ENCODE peak calls at places on chromosomes 5 and 9, in eight cellular contexts. V is activated CD4-positive, alpha-beta T cell treated with anti-CD3 and anti-CD28 coated beads, Interleukin-2, amount 50 U/mL, for 1 hour; E is stimulated activated naive CD4-positive, alpha-beta T cell treated with Interleukin-2 at 50 U/mL for 16 hours; R is ureter; Z is frontal cortex; D is CD4-positive, alpha-beta T cell; I is ELR; H is ACHN. Q is an unnamed sample.

GRCh38 chr9:31868830-31869229 is 515.6 kb upstream of the ACO1 start:
- DNase-seq in V (no peak), E (no peak), R (no peak), Z (no peak), D (no peak), I (no peak), H (no peak), Q (no peak)

GRCh38 chr5:1244976-1245375 is 19.8 kb downstream of the SLC6A18 start:
- DNase-seq in V (no peak), E (no peak), R (no peak), Z (peak), D (no peak), I (no peak), H (peak), Q (no peak)

GRCh38 chr5:122436615-122437014 is 124.6 kb downstream of the SNCAIP start:
- DNase-seq in V (no peak), E (no peak), R (no peak), Z (no peak), D (no peak), I (no peak), H (no peak), Q (no peak)

GRCh38 chr9:86713456-86713855 is 233.8 kb downstream of the GAS1 start:
- DNase-seq in V (no peak), E (no peak), R (no peak), Z (no peak), D (no peak), I (peak), H (no peak), Q (no peak)

GRCh38 chr9:16521868-16522381 is 348.5 kb downstream of the BNC2 start:
- DNase-seq in V (no peak), E (no peak), R (no peak), Z (no peak), D (no peak), I (peak), H (no peak), Q (no peak)

GRCh38 chr9:119533509-119533908 is 164.3 kb upstream of the BRINP1 start:
- DNase-seq in V (no peak), E (no peak), R (no peak), Z (no peak), D (no peak), I (no peak), H (no peak), Q (no peak)

GRCh38 chr9:106970219-106970975 is 107.4 kb downstream of the ZNF462 start:
- DNase-seq in V (no peak), E (no peak), R (no peak), Z (no peak), D (no peak), I (no peak), H (no peak), Q (no peak)

GRCh38 chr9:113910036-113910639 is 34.0 kb downstream of the ZNF618 start:
- DNase-seq in V (no peak), E (no peak), R (no peak), Z (no peak), D (no peak), I (no peak), H (no peak), Q (no peak)

GRCh38 chr5:126438267-126438666 is 15.1 kb downstream of the GRAMD2B start:
- DNase-seq in V (no peak), E (no peak), R (no peak), Z (no peak), D (no peak), I (no peak), H (no peak), Q (no peak)

Q was measured in amygdala.